ENCODE peak calls at places on chromosomes 11 and 22, in eight cellular contexts. F, Y, J, T, O, D, M and K are unnamed samples.

GRCh38 chr11:66619080-66619554 is 2.7 kb downstream of the RBM14 start:
- DNase-seq in M (peak), Y (no peak), F (no peak), O (peak), T (peak), D (peak), J (peak), K (peak)

GRCh38 chr11:12276831-12277475 is 100.4 kb upstream of the PARVA start:
- DNase-seq in Y (no peak), T (no peak), D (no peak), M (no peak), O (no peak), F (no peak), J (no peak), K (no peak)

GRCh38 chr22:49972163-49973017 is 11.8 kb downstream of the PIM3 start:
- DNase-seq in O (no peak), T (no peak), J (no peak), F (no peak), Y (peak), D (no peak), M (no peak), K (peak)

GRCh38 chr11:76209956-76210885 is 3.9 kb upstream of the WNT11 start:
- DNase-seq in F (no peak), O (peak), Y (no peak), T (peak), M (peak), J (no peak), D (no peak), K (peak)

GRCh38 chr22:48579035-48579914 is 1248.4 kb downstream of the BRD1 start:
- DNase-seq in T (no peak), F (no peak), Y (no peak), D (no peak), O (no peak), M (no peak), J (no peak), K (peak)

GRCh38 chr11:32400196-32400595 is 35.1 kb downstream of the WT1 start:
- DNase-seq in D (no peak), O (peak), F (no peak), T (no peak), J (no peak), M (no peak), Y (no peak), K (peak)

GRCh38 chr22:27212617-27213177 is 555.3 kb downstream of the MIAT start:
- DNase-seq in D (peak), T (no peak), F (no peak), Y (no peak), J (no peak), M (peak), O (peak), K (peak)

GRCh38 chr11:74388678-74389327 is 9.4 kb downstream of the PGM2L1 start:
- DNase-seq in J (peak), T (peak), M (peak), O (peak), Y (peak), D (peak), F (peak), K (peak)

GRCh38 chr11:5004429-5005274 is 10.0 kb downstream of the OR51L1 start:
- DNase-seq in Y (no peak), O (peak), M (peak), J (peak), T (peak), F (peak), D (peak), K (peak)

GRCh38 chr22:24827305-24827704 is 21.3 kb downstream of the SGSM1 start:
- DNase-seq in D (no peak), J (no peak), Y (no peak), F (no peak), T (no peak), O (no peak), M (no peak), K (peak)

GRCh38 chr11:105799728-105800462 is 190.0 kb downstream of the GRIA4 start:
- DNase-seq in M (no peak), O (no peak), T (no peak), Y (no peak), F (no peak), D (no peak), J (no peak), K (no peak)

GRCh38 chr11:26618441-26618840 is 46.4 kb upstream of the MUC15 start:
- DNase-seq in D (no peak), O (no peak), J (no peak), T (no peak), Y (no peak), M (no peak), F (no peak), K (no peak)

GRCh38 chr11:7204778-7205177 is 46.9 kb upstream of the SYT9 start:
- DNase-seq in D (no peak), T (no peak), M (no peak), Y (no peak), F (no peak), J (no peak), O (peak), K (no peak)

GRCh38 chr22:30575011-30575671 is 676 bp upstream of the GAL3ST1 start:
- DNase-seq in D (no peak), Y (no peak), T (no peak), J (no peak), O (peak), M (no peak), F (peak), K (peak)

GRCh38 chr11:113730887-113731726 is 25.0 kb upstream of the TMPRSS5 start:
- DNase-seq in F (peak), O (peak), J (peak), Y (no peak), T (peak), D (peak), M (peak), K (peak)

GRCh38 chr22:23085785-23086184 is 15.5 kb downstream of the GNAZ start:
- DNase-seq in D (no peak), O (no peak), J (no peak), M (no peak), Y (no peak), T (no peak), F (no peak), K (no peak)

GRCh38 chr22:39999144-39999757 is 4.5 kb downstream of the FAM83F start:
- DNase-seq in M (peak), J (no peak), T (peak), D (no peak), O (peak), F (no peak), Y (no peak), K (peak)

GRCh38 chr11:113384551-113384950 is 3.0 kb upstream of the ANKK1 start:
- DNase-seq in Y (no peak), T (peak), J (no peak), M (peak), F (no peak), D (peak), O (peak), K (peak)

GRCh38 chr22:27105142-27106025 is 448.0 kb downstream of the MIAT start:
- DNase-seq in O (peak), T (no peak), J (peak), D (peak), F (no peak), M (no peak), Y (no peak), K (peak)

GRCh38 chr11:28110839-28111235 is 2.6 kb downstream of the METTL15 start:
- DNase-seq in M (no peak), D (no peak), F (no peak), T (no peak), Y (no peak), O (peak), J (no peak), K (peak)

GRCh38 chr22:29136715-29137700 is 64.2 kb downstream of the KREMEN1 start:
- DNase-seq in O (no peak), M (no peak), F (no peak), D (no peak), T (no peak), J (no peak), Y (no peak), K (no peak)

GRCh38 chr11:108525161-108525560 is 27.0 kb upstream of the POGLUT3 start:
- DNase-seq in M (no peak), D (no peak), J (no peak), F (no peak), T (no peak), O (no peak), Y (no peak), K (no peak)

GRCh38 chr22:42340695-42341383 is 70.4 kb upstream of the TCF20 start:
- DNase-seq in J (no peak), D (no peak), M (no peak), F (no peak), T (no peak), O (no peak), Y (no peak), K (no peak)

GRCh38 chr22:21775061-21775460 is 39.5 kb upstream of the YPEL1 start:
- DNase-seq in J (peak), Y (no peak), M (no peak), D (no peak), O (peak), F (no peak), T (no peak), K (no peak)

GRCh38 chr11:116232364-116232801 is 540.4 kb downstream of the BUD13 start:
- DNase-seq in O (no peak), F (no peak), M (no peak), T (no peak), Y (no peak), D (no peak), J (peak), K (peak)